ENCODE peak calls at places on chromosomes 11 and 22, in four cellular contexts. G is NCI-H1436, Y is ovary, M is endothelial cell. H is an unnamed sample.

GRCh38 chr22:30885591-30885990 is 83.0 kb downstream of the MORC2 start:
- DNase-seq in G (no peak), Y (no peak), M (no peak), H (no peak)

GRCh38 chr11:57638005-57638760 is 11.5 kb downstream of the YPEL4 start:
- DNase-seq in G (peak; percentile 74), Y (peak; percentile 83), M (peak; percentile 73), H (peak; percentile 87)

GRCh38 chr22:37290737-37291136 is 8.4 kb downstream of the CYTH4 start:
- DNase-seq in G (no peak), Y (no peak), M (no peak), H (no peak)

GRCh38 chr11:2834893-2835767 is 50.4 kb downstream of the CDKN1C start:
- DNase-seq in G (no peak), Y (peak; percentile 71), M (no peak), H (peak; percentile 9)

GRCh38 chr22:39528080-39528661 is 4.4 kb downstream of the RPS19BP1 start:
- DNase-seq in G (peak; percentile 83), Y (no peak), M (no peak), H (peak; percentile 82)

GRCh38 chr22:19730662-19731360 is 7.5 kb downstream of the GP1BB start:
- DNase-seq in G (peak; percentile 45), Y (peak; percentile 79), M (peak; percentile 90), H (peak; percentile 90)

GRCh38 chr11:89052220-89052619 is 13.6 kb downstream of the GRM5 start:
- DNase-seq in G (no peak), Y (no peak), M (no peak), H (no peak)

GRCh38 chr11:122976734-122977454 is 4.7 kb downstream of the BSX start:
- DNase-seq in G (no peak), Y (no peak), M (no peak), H (no peak)

GRCh38 chr11:56750190-56750589 is 1.7 kb upstream of the OR9G4 start:
- DNase-seq in G (no peak), Y (no peak), M (no peak), H (no peak)

GRCh38 chr11:78181155-78181554 is 7.3 kb downstream of the KCTD21 start:
- DNase-seq in G (no peak), Y (no peak), M (no peak), H (no peak)

GRCh38 chr11:62456630-62457029 is 37.8 kb downstream of the SCGB1A1 start:
- DNase-seq in G (no peak), Y (no peak), M (no peak), H (peak; percentile 90)

GRCh38 chr11:2088746-2089535 is 50.2 kb downstream of the IGF2 start:
- DNase-seq in G (no peak), Y (no peak), M (no peak), H (no peak)

GRCh38 chr22:31333648-31334047 is 12.5 kb downstream of the PATZ1 start:
- DNase-seq in G (no peak), Y (no peak), M (no peak), H (no peak)

GRCh38 chr11:75549370-75549958 is 12.6 kb upstream of the SERPINH1 start:
- DNase-seq in G (no peak), Y (no peak), M (no peak), H (no peak)

GRCh38 chr11:76609736-76610370 is 60.7 kb downstream of the LRRC32 start:
- DNase-seq in G (no peak), Y (peak; percentile 19), M (no peak), H (no peak)

GRCh38 chr11:67372232-67372992 is 986 bp downstream of the CLCF1 start:
- DNase-seq in G (no peak), Y (peak; percentile 45), M (no peak), H (peak; percentile 47)

GRCh38 chr11:69000831-69001245 is 12.2 kb downstream of the MRGPRF start:
- DNase-seq in G (no peak), Y (peak; percentile 68), M (no peak), H (no peak)

GRCh38 chr11:113974741-113975470 is at the start of gene HTR3A:
- DNase-seq in G (peak; percentile 76), Y (peak; percentile 14), M (peak; percentile 37), H (peak; percentile 57)

GRCh38 chr22:23268877-23269276 is 88.6 kb downstream of the BCR start:
- DNase-seq in G (no peak), Y (no peak), M (no peak), H (no peak)

GRCh38 chr11:130675456-130675855 is 227.0 kb downstream of the ADAMTS15 start:
- DNase-seq in G (no peak), Y (no peak), M (no peak), H (no peak)

GRCh38 chr11:86515297-86516094 is 140.8 kb downstream of the CCDC81 start:
- DNase-seq in G (no peak), Y (no peak), M (peak; percentile 27), H (no peak)

GRCh38 chr11:62544521-62545436 is 1.8 kb downstream of the AHNAK start:
- DNase-seq in G (no peak), Y (no peak), M (no peak), H (no peak)

GRCh38 chr11:70674605-70675004 is 276.3 kb downstream of the CTTN start:
- DNase-seq in G (no peak), Y (no peak), M (no peak), H (no peak)

GRCh38 chr22:48185656-48186055 is 1423.2 kb downstream of the TBC1D22A start:
- DNase-seq in G (no peak), Y (no peak), M (no peak), H (no peak)

GRCh38 chr11:70503878-70504240 is 105.5 kb downstream of the CTTN start:
- DNase-seq in G (peak; percentile 60), Y (no peak), M (peak; percentile 33), H (peak; percentile 88)

GRCh38 chr22:42188808-42189447 is 58.3 kb upstream of the CYP2D6 start:
- DNase-seq in G (no peak), Y (no peak), M (no peak), H (no peak)

GRCh38 chr11:119691701-119692546 is 37.1 kb downstream of the NECTIN1 start:
- DNase-seq in G (no peak), Y (no peak), M (no peak), H (no peak)

GRCh38 chr11:30423886-30424285 is 101.0 kb downstream of the ARL14EP start:
- DNase-seq in G (no peak), Y (no peak), M (no peak), H (no peak)

GRCh38 chr11:76551400-76551799 is 106.6 kb downstream of the EMSY start:
- DNase-seq in G (no peak), Y (no peak), M (no peak), H (no peak)

GRCh38 chr22:48475661-48476345 is 1351.9 kb downstream of the BRD1 start:
- DNase-seq in G (no peak), Y (no peak), M (no peak), H (no peak)

GRCh38 chr11:60165538-60165937 is 17.3 kb downstream of the MS4A6A start:
- DNase-seq in G (no peak), Y (no peak), M (no peak), H (no peak)

GRCh38 chr22:43892183-43892894 is 526 bp upstream of the PNPLA5 start:
- DNase-seq in G (no peak), Y (no peak), M (no peak), H (no peak)

GRCh38 chr22:38963872-38964271 is 6.5 kb downstream of the APOBEC3A start:
- DNase-seq in G (no peak), Y (no peak), M (no peak), H (no peak)

GRCh38 chr22:28030442-28030841 is 111.4 kb upstream of the PITPNB start:
- DNase-seq in G (no peak), Y (no peak), M (no peak), H (no peak)

GRCh38 chr11:128627666-128628342 is 40.4 kb upstream of the ETS1 start:
- DNase-seq in G (no peak), Y (no peak), M (no peak), H (peak; percentile 8)

GRCh38 chr11:96338910-96339703 is 3.9 kb downstream of the MAML2 start:
- DNase-seq in G (no peak), Y (peak; percentile 33), M (no peak), H (no peak)

GRCh38 chr22:23391022-23391421 is 189.1 kb downstream of the IGLL1 start:
- DNase-seq in G (no peak), Y (no peak), M (no peak), H (no peak)

GRCh38 chr11:94740083-94740974 is 27.8 kb upstream of the AMOTL1 start:
- DNase-seq in G (peak; percentile 73), Y (peak; percentile 42), M (peak; percentile 46), H (peak; percentile 75)

H was measured in NCI-H146.